ENCODE peak calls at places on chromosomes 11 and 22, in five cellular contexts. M, L, X, F and U are unnamed samples.

GRCh38 chr22:39574779-39575551 is 4.4 kb downstream of the CACNA1I start:
- DNase-seq in M (no peak), L (peak), X (no peak), F (no peak), U (peak)

GRCh38 chr11:94740083-94740974 is 27.8 kb upstream of the AMOTL1 start:
- DNase-seq in M (no peak), L (peak), X (no peak), F (no peak), U (peak)

GRCh38 chr11:84780689-84781293 is 846.4 kb downstream of the DLG2 start:
- DNase-seq in M (no peak), L (no peak), X (no peak), F (no peak), U (no peak)

GRCh38 chr11:85718991-85719807 is 33.2 kb upstream of the CCDC89 start:
- DNase-seq in M (no peak), L (peak), X (no peak), F (no peak), U (peak)

GRCh38 chr11:8768625-8769333 is 86.2 kb downstream of the RPL27A start:
- DNase-seq in M (no peak), L (peak), X (no peak), F (no peak), U (peak)

GRCh38 chr22:29116397-29117123 is 43.7 kb downstream of the KREMEN1 start:
- DNase-seq in M (no peak), L (no peak), X (no peak), F (no peak), U (no peak)

GRCh38 chr22:46220921-46221320 is 29.2 kb downstream of the CDPF1 start:
- DNase-seq in M (no peak), L (no peak), X (no peak), F (no peak), U (no peak)

GRCh38 chr22:46799626-46800025 is 37.2 kb downstream of the TBC1D22A start:
- DNase-seq in M (no peak), L (no peak), X (no peak), F (no peak), U (no peak)

GRCh38 chr11:19232910-19233503 is 7.7 kb downstream of the E2F8 start:
- DNase-seq in M (no peak), L (peak), X (no peak), F (no peak), U (no peak)

GRCh38 chr11:57476883-57477506 is 16.7 kb downstream of the RTN4RL2 start:
- DNase-seq in M (no peak), L (peak), X (no peak), F (no peak), U (peak)

GRCh38 chr11:10564692-10565318 is 3.7 kb downstream of the LYVE1 start:
- DNase-seq in M (no peak), L (no peak), X (no peak), F (no peak), U (no peak)

GRCh38 chr22:35648066-35649025 is at the start of gene APOL6:
- DNase-seq in M (peak), L (peak), X (peak), F (peak), U (peak)

GRCh38 chr11:17036666-17037658 is 22.7 kb upstream of the PLEKHA7 start:
- DNase-seq in M (no peak), L (no peak), X (no peak), F (no peak), U (peak)

GRCh38 chr22:22129387-22129786 is 115.2 kb upstream of the VPREB1 start:
- DNase-seq in M (no peak), L (no peak), X (no peak), F (no peak), U (no peak)

GRCh38 chr11:57205046-57205671 is 23.4 kb downstream of the LRRC55 start:
- DNase-seq in M (no peak), L (no peak), X (no peak), F (no peak), U (no peak)

GRCh38 chr11:726278-726915 is 20.4 kb downstream of the EPS8L2 start:
- DNase-seq in M (peak), L (no peak), X (peak), F (no peak), U (no peak)

GRCh38 chr11:73760066-73760679 is 701 bp downstream of the RAB6A start:
- DNase-seq in M (peak), L (no peak), X (no peak), F (no peak), U (peak)

GRCh38 chr11:2581151-2581930 is 118.5 kb downstream of the KCNQ1OT1 start:
- DNase-seq in M (no peak), L (peak), X (no peak), F (no peak), U (no peak)

GRCh38 chr11:101034076-101034475 is 95.5 kb downstream of the PGR start:
- DNase-seq in M (no peak), L (no peak), X (no peak), F (no peak), U (no peak)

GRCh38 chr22:37258810-37259472 is 14.9 kb upstream of the RAC2 start:
- DNase-seq in M (no peak), L (no peak), X (no peak), F (no peak), U (no peak)

GRCh38 chr11:115916596-115916995 is 412.4 kb upstream of the CADM1 start:
- DNase-seq in M (no peak), L (no peak), X (no peak), F (no peak), U (no peak)

GRCh38 chr11:115498354-115498753 is 5.9 kb downstream of the CADM1 start:
- DNase-seq in M (no peak), L (no peak), X (no peak), F (no peak), U (no peak)

GRCh38 chr11:110858556-110858921 is 146.3 kb upstream of the ARHGAP20 start:
- DNase-seq in M (no peak), L (no peak), X (no peak), F (no peak), U (no peak)

GRCh38 chr22:20408891-20409290 is 14.9 kb downstream of the ZNF74 start:
- DNase-seq in M (no peak), L (no peak), X (no peak), F (no peak), U (no peak)

GRCh38 chr11:130980463-130980862 is 64.2 kb upstream of the SNX19 start:
- DNase-seq in M (no peak), L (no peak), X (no peak), F (no peak), U (no peak)

GRCh38 chr11:134418119-134418840 is 6.2 kb upstream of the B3GAT1 start:
- DNase-seq in M (no peak), L (peak), X (no peak), F (no peak), U (no peak)

GRCh38 chr11:8809605-8810272 is 101.2 kb upstream of the AKIP1 start:
- DNase-seq in M (no peak), L (no peak), X (no peak), F (no peak), U (no peak)